ENCODE peak calls at places on chromosome 20, in ten cellular contexts. D is pancreas; T is effector memory CD4-positive, alpha-beta T cell; Y is OCI-LY7; R is neural progenitor cell; F is mesendoderm; L is mammary epithelial cell; J is neuronal stem cell; C is heart right ventricle; K is SJSA1. Z is an unnamed sample.

GRCh38 chr20:37411408-37412306 is 65.7 kb downstream of the SRC start:
- DNase-seq in D (no peak), T (no peak), Y (no peak), R (peak), F (no peak), L (no peak), J (no peak), C (no peak), K (peak), Z (no peak)

GRCh38 chr20:20399705-20400104 is 31.8 kb downstream of the INSM1 start:
- DNase-seq in D (no peak), T (no peak), Y (no peak), R (no peak), F (no peak), L (no peak), J (no peak), C (no peak), K (no peak), Z (no peak)

GRCh38 chr20:21074605-21075336 is 31.4 kb downstream of the LINC00237 start:
- DNase-seq in D (no peak), T (no peak), Y (no peak), R (no peak), F (no peak), L (peak), J (no peak), C (no peak), K (no peak), Z (peak)

GRCh38 chr20:44967207-44967807 is 995 bp downstream of the STK4 start:
- DNase-seq in D (no peak), T (peak), Y (peak), R (no peak), F (no peak), L (peak), J (no peak), C (no peak), K (no peak), Z (no peak)

GRCh38 chr20:12395404-12396159 is 477.9 kb downstream of the BTBD3 start:
- DNase-seq in D (no peak), T (no peak), Y (no peak), R (no peak), F (peak), L (no peak), J (no peak), C (no peak), K (no peak), Z (no peak)

GRCh38 chr20:62464990-62465389 is 10.8 kb downstream of the GATA5 start:
- DNase-seq in D (no peak), T (no peak), Y (no peak), R (no peak), F (no peak), L (no peak), J (no peak), C (no peak), K (no peak), Z (no peak)

GRCh38 chr20:54364365-54364764 is 111.0 kb upstream of the DOK5 start:
- DNase-seq in D (no peak), T (no peak), Y (no peak), R (no peak), F (no peak), L (no peak), J (no peak), C (no peak), K (no peak), Z (no peak)

GRCh38 chr20:62711703-62712101 is 3.1 kb downstream of the NTSR1 start:
- DNase-seq in D (peak), T (no peak), Y (no peak), R (no peak), F (no peak), L (no peak), J (no peak), C (no peak), K (no peak), Z (no peak)

GRCh38 chr20:20462185-20462584 is 94.3 kb downstream of the INSM1 start:
- DNase-seq in D (no peak), T (no peak), Y (no peak), R (no peak), F (no peak), L (no peak), J (no peak), C (no peak), K (no peak), Z (no peak)

DNA sequence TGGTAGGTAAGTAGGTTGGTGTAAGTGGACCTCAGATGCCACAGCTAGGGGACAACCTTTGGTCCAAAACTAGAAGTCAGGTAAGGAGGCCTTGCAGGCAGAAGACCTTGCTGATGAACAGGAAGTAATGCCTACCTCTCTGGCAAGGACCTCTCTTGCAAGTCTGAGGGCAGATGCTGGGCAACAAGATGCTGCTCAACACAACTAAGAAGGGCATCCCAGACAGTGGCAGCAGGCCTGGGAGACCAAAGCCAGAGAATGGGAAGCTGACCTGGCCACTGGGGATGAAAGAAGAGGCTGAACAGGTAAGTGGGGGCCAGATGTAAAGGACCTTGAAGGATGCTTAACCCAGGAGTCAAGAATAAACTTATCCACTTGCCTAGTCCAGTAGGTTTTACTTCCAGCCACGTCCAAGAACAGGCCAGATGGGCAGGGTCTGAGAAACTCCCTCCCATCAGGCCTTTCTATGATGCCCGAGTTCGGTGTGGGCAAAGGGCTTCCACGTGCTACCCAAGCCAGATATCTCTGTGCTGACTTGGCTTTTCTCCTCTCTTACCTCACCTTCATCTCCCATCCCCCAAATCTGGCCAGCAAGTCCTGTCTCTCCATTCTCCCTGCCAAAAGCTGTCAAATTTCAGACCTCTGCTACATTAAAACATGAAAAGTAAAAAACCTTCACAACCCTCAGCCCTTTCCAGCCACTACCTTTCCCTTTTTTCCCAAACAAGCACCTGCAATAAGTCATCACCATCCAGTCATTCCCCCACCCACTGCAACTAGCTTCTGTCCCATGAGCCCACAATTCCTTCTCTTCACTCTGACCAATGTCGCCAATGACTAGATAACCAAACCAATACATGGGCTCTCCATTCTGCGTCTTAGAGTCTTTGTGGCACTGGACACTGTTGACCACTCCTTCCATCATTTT is 11.5 kb upstream of the PLCG1 start:
- DNase-seq in D (no peak), T (no peak), Y (no peak), R (no peak), F (no peak), L (no peak), J (no peak), C (no peak), K (no peak), Z (no peak)
- H3K27ac ChIP-seq in D (no peak), T (no peak), Y (no peak), R (no peak), F (no peak), L (no peak), J (no peak), C (no peak), K (no peak), Z (no peak)

GRCh38 chr20:49214546-49214945 is 4.7 kb upstream of the DDX27 start:
- DNase-seq in D (no peak), T (no peak), Y (no peak), R (no peak), F (no peak), L (no peak), J (no peak), C (no peak), K (no peak), Z (no peak)
- H3K27ac ChIP-seq in D (no peak), T (no peak), Y (no peak), R (no peak), F (no peak), L (no peak), J (no peak), C (no peak), K (no peak), Z (no peak)

DNA sequence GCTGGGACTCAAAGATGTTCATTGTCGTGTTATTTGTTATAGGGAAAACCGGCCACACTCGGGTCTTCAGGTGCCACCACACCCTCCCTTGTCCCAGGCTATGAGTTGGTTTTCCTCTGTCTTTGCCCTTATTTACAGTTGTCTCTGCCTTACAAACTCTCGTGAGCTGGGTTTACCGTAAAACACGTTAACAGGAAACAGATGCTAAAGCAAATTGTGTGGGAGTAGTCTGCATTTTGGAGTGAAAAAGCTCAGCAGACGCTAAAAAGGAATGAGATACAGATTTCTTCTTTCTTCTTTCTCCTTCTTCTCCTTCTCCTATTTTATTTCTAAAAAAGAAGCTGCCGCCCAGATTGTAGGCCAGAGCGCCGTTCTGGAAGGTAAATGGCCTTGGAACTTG is 52.0 kb downstream of the APCDD1L start:
- DNase-seq in D (no peak), T (no peak), Y (no peak), R (no peak), F (no peak), L (no peak), J (no peak), C (no peak), K (no peak), Z (no peak)
- H3K27ac ChIP-seq in D (no peak), T (no peak), Y (no peak), R (no peak), F (no peak), L (no peak), J (no peak), C (no peak), K (no peak), Z (no peak)

GRCh38 chr20:25397827-25398226 is 7.2 kb upstream of the ABHD12 start:
- DNase-seq in D (no peak), T (no peak), Y (no peak), R (no peak), F (no peak), L (peak), J (no peak), C (no peak), K (no peak), Z (no peak)

GRCh38 chr20:25397081-25397480 is 6.4 kb upstream of the ABHD12 start:
- DNase-seq in D (no peak), T (no peak), Y (no peak), R (no peak), F (no peak), L (no peak), J (no peak), C (no peak), K (no peak), Z (no peak)

GRCh38 chr20:25399038-25399430 is 8.4 kb upstream of the ABHD12 start:
- DNase-seq in D (no peak), T (no peak), Y (peak), R (peak), F (peak), L (peak), J (peak), C (peak), K (peak), Z (no peak)

GRCh38 chr20:25394996-25395395 is 4.4 kb upstream of the ABHD12 start:
- DNase-seq in D (no peak), T (no peak), Y (no peak), R (no peak), F (no peak), L (no peak), J (no peak), C (no peak), K (no peak), Z (no peak)

GRCh38 chr20:25398363-25399037 is 7.9 kb upstream of the ABHD12 start:
- DNase-seq in D (no peak), T (no peak), Y (no peak), R (no peak), F (no peak), L (no peak), J (no peak), C (no peak), K (peak), Z (no peak)
- H3K27ac ChIP-seq in D (no peak), T (no peak), Y (no peak), R (no peak), F (no peak), L (no peak), J (no peak), C (no peak), K (peak), Z (no peak)

GRCh38 chr20:51985013-51985415 is 182.7 kb upstream of the SALL4 start:
- DNase-seq in D (no peak), T (no peak), Y (no peak), R (no peak), F (peak), L (peak), J (no peak), C (peak), K (peak), Z (no peak)
- H3K27ac ChIP-seq in D (no peak), T (no peak), Y (no peak), R (no peak), F (no peak), L (peak), J (no peak), C (peak), K (peak), Z (no peak)

DNA sequence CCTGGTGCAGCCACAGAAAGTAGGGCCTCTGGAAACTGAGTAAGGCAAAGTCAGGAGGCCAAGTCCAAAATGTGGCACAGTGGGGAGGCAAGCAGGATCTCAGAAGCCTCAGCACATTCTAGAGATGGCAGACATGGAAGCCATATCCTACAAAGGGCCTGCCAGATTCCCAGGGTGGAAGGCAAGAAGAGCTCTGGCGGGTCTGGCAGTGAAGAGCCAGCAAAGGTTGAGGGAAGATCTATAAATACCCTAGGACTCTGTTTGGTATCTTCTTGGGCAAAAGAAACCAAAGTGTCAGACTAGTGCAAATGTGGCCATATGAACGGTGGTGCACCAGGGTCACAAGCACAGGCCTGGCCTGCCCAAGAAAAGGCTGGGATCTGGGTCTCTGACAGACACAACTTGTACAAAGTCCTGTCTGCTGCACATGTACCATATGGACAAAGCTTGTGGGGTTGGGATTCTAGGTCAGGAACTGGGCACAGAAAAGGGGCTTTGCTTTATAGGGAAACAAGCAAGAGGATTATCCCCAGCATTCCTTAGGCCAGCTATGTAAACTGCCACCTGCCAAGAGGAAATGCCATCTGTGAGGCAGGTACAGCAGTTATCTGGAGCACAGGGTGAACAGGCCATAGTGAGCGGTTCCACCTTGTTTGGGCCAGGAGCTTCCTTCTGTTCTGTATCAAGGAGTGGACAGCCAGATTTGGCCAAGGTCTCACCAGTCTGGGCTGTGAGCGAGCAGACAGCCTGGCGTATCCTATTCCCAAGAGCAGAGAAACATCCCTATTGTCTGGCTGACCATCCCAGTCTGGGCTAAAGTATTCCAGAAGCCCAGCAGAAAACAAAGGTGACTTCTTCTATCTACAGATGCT is 36.3 kb upstream of the SLC4A11 start:
- DNase-seq in D (no peak), T (no peak), Y (no peak), R (no peak), F (no peak), L (no peak), J (no peak), C (no peak), K (no peak), Z (no peak)
- H3K27ac ChIP-seq in D (no peak), T (no peak), Y (no peak), R (no peak), F (no peak), L (no peak), J (no peak), C (no peak), K (no peak), Z (no peak)

GRCh38 chr20:25574411-25574810 is 10.9 kb downstream of the NINL start:
- DNase-seq in D (no peak), T (no peak), Y (no peak), R (no peak), F (peak), L (no peak), J (no peak), C (no peak), K (peak), Z (no peak)
- H3K27ac ChIP-seq in D (no peak), T (no peak), Y (no peak), R (no peak), F (no peak), L (no peak), J (no peak), C (no peak), K (no peak), Z (no peak)

DNA sequence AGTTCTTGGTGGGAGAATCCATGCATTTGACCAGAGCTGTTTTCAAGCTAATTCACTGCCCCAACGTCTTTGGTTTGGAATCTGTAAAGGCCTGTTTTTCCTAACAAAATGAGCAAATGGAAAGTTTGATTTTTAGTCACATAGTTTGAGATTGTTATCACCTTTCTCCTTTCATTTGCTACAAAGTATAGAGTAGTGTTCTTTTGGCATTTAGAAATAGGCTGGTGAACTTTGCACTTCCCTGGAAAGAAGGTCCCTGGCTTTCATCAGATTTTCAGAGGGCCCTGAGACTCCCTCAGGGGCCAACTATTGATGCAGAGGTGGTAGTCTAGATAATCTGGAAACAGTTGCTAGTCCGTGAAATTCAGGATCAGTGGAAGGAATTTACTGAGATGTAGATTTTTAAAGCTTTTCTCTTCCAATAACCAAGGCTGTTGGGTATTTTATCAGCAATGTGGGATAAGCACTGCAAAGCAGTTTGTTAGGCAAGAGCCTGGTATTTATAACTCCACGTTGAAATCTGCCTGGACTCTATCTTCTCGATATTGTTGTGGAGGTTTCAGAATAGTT is 1.7 kb downstream of the ARFGEF2 start:
- DNase-seq in D (no peak), T (no peak), Y (no peak), R (no peak), F (no peak), L (no peak), J (no peak), C (no peak), K (no peak), Z (no peak)
- H3K27ac ChIP-seq in D (no peak), T (no peak), Y (peak), R (no peak), F (no peak), L (peak), J (no peak), C (peak), K (no peak), Z (peak)